ENCODE peak calls at places on chromosomes 12 and 14, in four cellular contexts. One of them, this sample, is unnamed.

GRCh38 chr14:77376380-77376770 is 519 bp downstream of the TMED8 start:
- DNase-seq in GM12891: no peak
- DNase-seq in HepG2: no peak
- DNase-seq in K562: peak; percentile 39
- DNase-seq in this sample: no peak

GRCh38 chr12:118060301-118061010 is 523 bp downstream of the WSB2 start:
- DNase-seq in HepG2: no peak
- DNase-seq in K562: no peak
- DNase-seq in GM12891: no peak
- DNase-seq in this sample: peak; percentile 30

GRCh38 chr14:85686908-85687307 is 157.0 kb downstream of the FLRT2 start:
- DNase-seq in HepG2: no peak
- DNase-seq in K562: no peak
- DNase-seq in GM12891: no peak
- DNase-seq in this sample: no peak

GRCh38 chr12:28425531-28425930 is 235.3 kb downstream of the CCDC91 start:
- DNase-seq in K562: no peak
- DNase-seq in HepG2: no peak
- DNase-seq in GM12891: no peak
- DNase-seq in this sample: no peak

GRCh38 chr12:6178981-6179761 is 21.0 kb upstream of the CD9 start:
- DNase-seq in GM12891: no peak
- DNase-seq in HepG2: peak; percentile 63
- DNase-seq in K562: no peak
- DNase-seq in this sample: no peak

GRCh38 chr12:29223936-29224921 is 75.2 kb downstream of the FAR2 start:
- DNase-seq in HepG2: no peak
- DNase-seq in K562: no peak
- DNase-seq in GM12891: no peak
- DNase-seq in this sample: no peak

GRCh38 chr12:121781751-121782615 is 11.5 kb downstream of the RHOF start:
- DNase-seq in K562: peak; percentile 58
- DNase-seq in HepG2: peak; percentile 68
- DNase-seq in GM12891: no peak
- DNase-seq in this sample: no peak

GRCh38 chr12:101299346-101299745 is 19.4 kb downstream of the UTP20 start:
- DNase-seq in K562: no peak
- DNase-seq in GM12891: no peak
- DNase-seq in HepG2: no peak
- DNase-seq in this sample: no peak

GRCh38 chr14:70013269-70013873 is 134.2 kb downstream of the SMOC1 start:
- DNase-seq in K562: peak; percentile 61
- DNase-seq in HepG2: peak; percentile 41
- DNase-seq in GM12891: peak; percentile 39
- DNase-seq in this sample: peak; percentile 33

GRCh38 chr12:99558113-99558512 is 89.4 kb upstream of the GARIN6 start:
- DNase-seq in GM12891: no peak
- DNase-seq in K562: no peak
- DNase-seq in HepG2: no peak
- DNase-seq in this sample: no peak

GRCh38 chr12:58029260-58029659 is 87.9 kb downstream of the ATP23 start:
- DNase-seq in HepG2: no peak
- DNase-seq in K562: no peak
- DNase-seq in GM12891: no peak
- DNase-seq in this sample: no peak

GRCh38 chr14:59346796-59347510 is 118.2 kb downstream of the GPR135 start:
- DNase-seq in GM12891: no peak
- DNase-seq in HepG2: no peak
- DNase-seq in K562: no peak
- DNase-seq in this sample: no peak

GRCh38 chr14:64817631-64818030 is 62.1 kb downstream of the SPTB start:
- DNase-seq in HepG2: no peak
- DNase-seq in K562: no peak
- DNase-seq in GM12891: no peak
- DNase-seq in this sample: no peak

GRCh38 chr12:59374783-59375182 is 221.0 kb upstream of the SLC16A7 start:
- DNase-seq in HepG2: no peak
- DNase-seq in K562: no peak
- DNase-seq in GM12891: no peak
- DNase-seq in this sample: no peak

GRCh38 chr12:88691811-88692210 is 111.5 kb upstream of the KITLG start:
- DNase-seq in K562: no peak
- DNase-seq in HepG2: no peak
- DNase-seq in GM12891: no peak
- DNase-seq in this sample: no peak

GRCh38 chr12:34033628-34034296 is 11.5 kb downstream of the ALG10 start:
- DNase-seq in HepG2: peak; percentile 12
- DNase-seq in K562: peak; percentile 18
- DNase-seq in GM12891: no peak
- DNase-seq in this sample: no peak

GRCh38 chr12:89566615-89567014 is 40.8 kb upstream of the POC1B start:
- DNase-seq in HepG2: no peak
- DNase-seq in GM12891: no peak
- DNase-seq in K562: peak; percentile 24
- DNase-seq in this sample: no peak

GRCh38 chr12:25213338-25213737 is 18.3 kb downstream of the ETFRF1 start:
- DNase-seq in HepG2: no peak
- DNase-seq in GM12891: no peak
- DNase-seq in K562: no peak
- DNase-seq in this sample: no peak

GRCh38 chr12:89884917-89885316 is 176.3 kb upstream of the ATP2B1 start:
- DNase-seq in HepG2: no peak
- DNase-seq in K562: no peak
- DNase-seq in GM12891: no peak
- DNase-seq in this sample: no peak

GRCh38 chr14:22123188-22123560 is 449.6 kb upstream of the OR4E1 start:
- DNase-seq in K562: no peak
- DNase-seq in GM12891: no peak
- DNase-seq in HepG2: no peak
- DNase-seq in this sample: no peak

GRCh38 chr12:121086896-121087295 is 45.8 kb upstream of the P2RX7 start:
- DNase-seq in GM12891: no peak
- DNase-seq in HepG2: no peak
- DNase-seq in K562: no peak
- DNase-seq in this sample: no peak

GRCh38 chr12:1919284-1919683 is 832 bp upstream of the CACNA2D4 start:
- DNase-seq in HepG2: no peak
- DNase-seq in GM12891: no peak
- DNase-seq in K562: no peak
- DNase-seq in this sample: no peak

GRCh38 chr14:24334431-24335271 is at the start of gene ADCY4:
- DNase-seq in K562: no peak
- DNase-seq in HepG2: no peak
- DNase-seq in GM12891: no peak
- DNase-seq in this sample: no peak

DNA sequence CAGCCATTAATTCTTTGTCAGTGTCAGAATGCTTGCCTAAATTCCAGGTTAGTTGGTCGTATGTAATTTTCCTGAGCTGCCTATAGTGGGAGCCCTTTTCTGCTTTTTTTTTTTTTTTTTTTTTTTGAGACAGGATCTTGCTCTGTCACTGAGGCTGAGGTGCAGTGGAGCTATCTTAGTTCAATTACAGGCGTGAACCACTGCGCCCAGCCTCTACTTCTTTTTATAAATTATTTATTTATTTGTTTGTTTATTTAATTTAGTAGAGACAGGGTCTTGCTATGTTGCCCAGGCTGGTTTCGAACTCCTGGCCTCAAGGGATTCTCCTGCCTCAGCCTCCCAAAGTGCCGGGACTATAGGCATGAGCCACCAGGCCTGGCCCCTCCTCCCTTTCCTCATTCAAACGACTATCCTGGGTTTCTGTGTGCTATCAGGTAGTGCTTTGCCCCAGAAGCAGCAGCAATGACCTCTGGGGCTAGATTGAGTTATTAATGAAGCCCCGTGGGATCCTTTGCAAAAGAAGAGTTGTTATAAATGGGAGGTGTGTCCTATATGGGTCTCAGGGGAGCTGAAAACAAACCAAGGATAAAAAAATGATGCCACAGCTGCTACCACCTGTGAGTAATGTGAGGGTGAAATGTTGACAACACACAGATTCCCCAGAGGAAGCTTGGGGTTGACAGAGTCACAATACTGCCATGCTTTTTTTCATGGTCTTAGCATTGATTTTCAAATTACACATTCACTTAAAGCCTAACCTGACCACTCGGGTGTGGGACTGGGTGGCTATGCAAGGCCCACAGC is 34.6 kb upstream of the NFKBIA start:
- DNase-seq in K562: no peak
- DNase-seq in HepG2: peak; percentile 52
- DNase-seq in GM12891: no peak
- DNase-seq in this sample: no peak
- TF ChIP-seq TAF1 in K562: no peak
- TF ChIP-seq TAF1 in HepG2: no peak
- TF ChIP-seq TAF1 in GM12891: no peak
- TF ChIP-seq TAF1 in this sample: no peak

DNA sequence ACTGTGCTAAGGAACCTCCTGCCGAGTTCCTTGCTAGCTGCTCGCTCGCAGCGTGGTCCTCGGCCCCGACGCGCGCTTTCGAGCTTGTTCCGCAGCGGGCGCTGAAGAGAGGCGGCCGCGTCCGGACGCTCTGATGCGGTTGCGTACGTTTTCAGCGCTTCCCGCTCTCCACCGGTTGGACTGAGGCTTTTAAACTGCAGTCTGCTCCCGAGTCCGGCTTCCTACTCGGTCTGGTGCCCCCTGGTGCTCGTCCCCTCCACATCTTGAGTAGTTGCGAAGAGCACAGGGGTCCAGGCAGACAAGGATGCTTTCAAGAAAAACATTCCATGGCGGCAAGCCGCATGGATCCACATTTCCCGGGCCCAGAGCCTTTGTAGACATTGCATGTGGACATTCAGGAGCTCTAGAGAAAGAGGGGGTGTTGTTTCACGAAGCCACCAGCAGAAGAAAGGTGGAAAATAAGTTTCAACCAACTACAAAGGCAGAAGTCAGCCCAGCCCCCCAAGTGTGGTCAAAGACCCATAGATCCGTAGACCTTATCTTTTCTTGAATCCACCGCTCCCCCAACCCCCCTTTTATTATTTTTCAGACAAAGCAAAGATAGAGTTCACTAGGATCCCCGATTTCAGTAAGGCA is 1.1 kb upstream of the WNK1 start:
- DNase-seq in HepG2: peak; percentile 91
- DNase-seq in K562: peak; percentile 67
- DNase-seq in GM12891: peak; percentile 49
- DNase-seq in this sample: peak; percentile 50
- TF ChIP-seq POLR2A in HepG2: peak; percentile 61
- TF ChIP-seq POLR2A in K562: peak; percentile 78
- TF ChIP-seq POLR2A in GM12891: peak; percentile 94
- TF ChIP-seq POLR2A in this sample: peak; percentile 97

DNA sequence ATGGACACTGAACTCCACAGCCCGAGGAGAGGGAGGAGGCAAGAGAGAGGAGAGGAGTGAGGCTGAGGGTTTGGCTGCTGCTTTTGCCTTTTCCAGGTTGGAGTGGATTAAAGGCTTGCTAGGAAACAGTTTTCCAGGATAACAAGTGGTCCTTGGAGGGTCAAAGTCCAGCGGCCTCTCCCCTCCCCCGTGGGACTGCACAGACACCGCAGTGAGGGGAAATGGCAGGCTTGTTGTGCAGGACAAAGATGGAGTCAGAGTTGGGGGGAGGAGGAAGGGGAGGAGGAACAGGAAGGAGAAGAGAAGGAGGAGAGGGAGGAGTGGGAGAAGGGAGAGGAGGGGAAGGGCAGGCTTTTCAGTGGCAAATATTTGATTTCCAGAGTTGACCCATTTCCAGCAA is 245.5 kb downstream of the RBM19 start:
- DNase-seq in GM12891: no peak
- DNase-seq in HepG2: peak; percentile 23
- DNase-seq in K562: no peak
- DNase-seq in this sample: no peak
- TF ChIP-seq TAF1 in GM12891: no peak
- TF ChIP-seq TAF1 in HepG2: no peak
- TF ChIP-seq TAF1 in K562: no peak
- TF ChIP-seq TAF1 in this sample: no peak

GRCh38 chr12:108560752-108561719 is at the start of gene SART3:
- DNase-seq in K562: peak; percentile 75
- DNase-seq in GM12891: peak; percentile 66
- DNase-seq in HepG2: peak; percentile 89
- DNase-seq in this sample: peak; percentile 74
- TF ChIP-seq POLR2A in K562: peak; percentile 91
- TF ChIP-seq POLR2A in GM12891: peak; percentile 93
- TF ChIP-seq POLR2A in HepG2: peak; percentile 62
- TF ChIP-seq POLR2A in this sample: peak; percentile 93

DNA sequence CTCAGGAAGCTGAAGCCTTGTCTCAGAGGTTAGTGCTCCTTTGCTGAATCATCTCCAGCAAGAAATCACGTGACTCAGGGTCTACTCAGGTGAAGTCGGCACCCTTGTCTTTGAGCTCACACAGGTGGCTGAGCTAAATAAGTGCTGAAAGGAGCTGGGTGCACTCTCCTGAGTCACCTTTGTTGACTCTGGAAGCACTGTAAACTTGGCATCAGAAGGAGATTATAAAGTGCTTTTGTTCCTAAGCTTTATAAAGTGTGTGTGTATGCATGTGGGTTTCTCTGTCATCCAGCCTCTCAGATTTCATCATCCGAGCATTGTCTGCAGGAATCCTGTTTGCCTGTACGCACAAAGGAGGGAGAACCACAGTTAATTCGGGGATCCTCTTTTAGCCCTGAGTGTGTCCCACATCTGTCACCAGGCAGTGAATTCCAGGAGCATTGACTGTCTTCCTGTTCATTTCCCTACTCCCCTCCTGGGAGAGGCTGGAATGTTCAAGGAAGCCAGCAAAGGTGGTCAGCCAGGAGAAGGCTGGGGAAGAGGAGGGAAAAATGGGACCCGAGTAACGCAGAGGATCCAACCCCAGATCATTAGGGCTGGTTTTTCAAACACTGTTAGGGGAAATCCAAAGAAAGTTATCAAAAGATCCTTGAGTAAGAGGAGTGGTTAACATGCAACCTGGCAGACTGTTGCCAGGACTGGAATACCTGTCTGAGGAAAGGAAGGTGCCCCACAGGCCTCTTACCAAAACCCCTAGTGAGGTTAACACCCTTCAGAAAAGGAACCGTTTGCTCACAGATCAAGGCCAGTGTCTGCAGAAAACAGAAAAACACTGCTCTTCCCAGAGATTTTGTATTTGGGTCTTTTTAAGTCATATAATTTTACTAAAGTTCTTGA is 157.5 kb upstream of the HIF1A start:
- DNase-seq in HepG2: peak; percentile 97
- DNase-seq in GM12891: no peak
- DNase-seq in K562: peak; percentile 7
- DNase-seq in this sample: no peak
- TF ChIP-seq TAF1 in HepG2: peak; percentile 43
- TF ChIP-seq TAF1 in GM12891: no peak
- TF ChIP-seq TAF1 in K562: no peak
- TF ChIP-seq TAF1 in this sample: no peak

GRCh38 chr14:93049295-93049694 is 66.4 kb downstream of the ITPK1 start:
- DNase-seq in K562: no peak
- DNase-seq in HepG2: no peak
- DNase-seq in GM12891: no peak
- DNase-seq in this sample: no peak
- TF ChIP-seq POLR2A in K562: no peak
- TF ChIP-seq POLR2A in HepG2: no peak
- TF ChIP-seq POLR2A in GM12891: no peak
- TF ChIP-seq POLR2A in this sample: no peak

GRCh38 chr14:31360919-31361662 is 59.3 kb downstream of the HEATR5A start:
- DNase-seq in GM12891: no peak
- DNase-seq in K562: no peak
- DNase-seq in HepG2: no peak
- DNase-seq in this sample: no peak

GRCh38 chr14:31362746-31363145 is 57.6 kb downstream of the HEATR5A start:
- DNase-seq in K562: no peak
- DNase-seq in HepG2: no peak
- DNase-seq in GM12891: no peak
- DNase-seq in this sample: no peak

GRCh38 chr14:31357279-31357678 is 63.1 kb downstream of the HEATR5A start:
- DNase-seq in GM12891: no peak
- DNase-seq in K562: no peak
- DNase-seq in HepG2: no peak
- DNase-seq in this sample: no peak
- TF ChIP-seq TAF1 in GM12891: no peak
- TF ChIP-seq TAF1 in K562: no peak
- TF ChIP-seq TAF1 in HepG2: no peak
- TF ChIP-seq TAF1 in this sample: no peak